ENCODE peak calls at places on chromosomes 2 and 18, in seven cellular contexts. W is adrenal gland; H is IMR-90; G is activated naive CD4-positive, alpha-beta T cell treated with anti-CD3 and anti-CD28 coated beads, Interleukin-2, amount 10 ng/mL, durations not matched to agents 7 days and 5 days; L is fibroblast of villous mesenchyme; A is HT1080; S is cardiac septum. Z is an unnamed sample.
A peak's percentile ranks its signal among the peaks of the same experiment; 100 is the strongest.

GRCh38 chr18:26771524-26771923 is 94.0 kb downstream of the AQP4 start:
- DNase-seq in W (peak; percentile 63), H (no peak), G (no peak), L (no peak), A (no peak), S (no peak), Z (peak; percentile 17)

GRCh38 chr2:157986761-157987160 is 110.6 kb upstream of the ACVR1 start:
- DNase-seq in W (no peak), H (no peak), G (no peak), L (no peak), A (no peak), S (no peak), Z (no peak)

GRCh38 chr2:96969321-96969720 is 17.1 kb downstream of the FAM178B start:
- DNase-seq in W (no peak), H (no peak), G (no peak), L (no peak), A (no peak), S (no peak), Z (no peak)

GRCh38 chr2:173590278-173590811 is 235.7 kb downstream of the CDCA7 start:
- DNase-seq in W (peak; percentile 74), H (peak; percentile 98), G (no peak), L (peak; percentile 47), A (peak; percentile 98), S (peak; percentile 82), Z (peak; percentile 94)

GRCh38 chr2:64766841-64767669 is 113.3 kb upstream of the SERTAD2 start:
- DNase-seq in W (no peak), H (peak; percentile 53), G (no peak), L (peak; percentile 56), A (peak; percentile 22), S (no peak), Z (peak; percentile 55)

GRCh38 chr2:25310965-25311865 is 30.5 kb downstream of the DNMT3A start:
- DNase-seq in W (peak; percentile 69), H (no peak), G (no peak), L (no peak), A (no peak), S (no peak), Z (no peak)

GRCh38 chr2:63661076-63661475 is 72.3 kb downstream of the MDH1 start:
- DNase-seq in W (no peak), H (peak; percentile 92), G (no peak), L (peak; percentile 99), A (peak; percentile 85), S (no peak), Z (peak; percentile 90)

GRCh38 chr2:95296036-95296435 is 1.1 kb upstream of the KCNIP3 start:
- DNase-seq in W (no peak), H (no peak), G (no peak), L (no peak), A (no peak), S (no peak), Z (no peak)

GRCh38 chr2:42337356-42337820 is 23.6 kb downstream of the COX7A2L start:
- DNase-seq in W (no peak), H (no peak), G (no peak), L (no peak), A (no peak), S (no peak), Z (peak; percentile 23)

GRCh38 chr2:239444626-239445625 is 44.1 kb upstream of the HDAC4 start:
- DNase-seq in W (peak; percentile 61), H (no peak), G (no peak), L (peak; percentile 44), A (no peak), S (peak; percentile 79), Z (no peak)

GRCh38 chr2:85263591-85263990 is 64.2 kb downstream of the TGOLN2 start:
- DNase-seq in W (no peak), H (no peak), G (no peak), L (no peak), A (no peak), S (no peak), Z (no peak)

GRCh38 chr18:63831080-63831788 is 56.0 kb downstream of the SERPINB7 start:
- DNase-seq in W (no peak), H (peak; percentile 84), G (no peak), L (peak; percentile 62), A (peak; percentile 93), S (no peak), Z (peak; percentile 95)

GRCh38 chr2:101361079-101361478 is 26.2 kb downstream of the CREG2 start:
- DNase-seq in W (no peak), H (no peak), G (no peak), L (no peak), A (no peak), S (no peak), Z (no peak)

GRCh38 chr2:237648016-237648381 is 20.6 kb downstream of the LRRFIP1 start:
- DNase-seq in W (no peak), H (no peak), G (no peak), L (no peak), A (no peak), S (no peak), Z (no peak)

GRCh38 chr2:86249843-86250402 is 50.7 kb downstream of the MRPL35 start:
- DNase-seq in W (no peak), H (no peak), G (no peak), L (peak; percentile 23), A (peak; percentile 42), S (no peak), Z (peak; percentile 58)

GRCh38 chr2:209864716-209865295 is 93.2 kb downstream of the UNC80 start:
- DNase-seq in W (no peak), H (no peak), G (no peak), L (no peak), A (no peak), S (no peak), Z (no peak)

GRCh38 chr2:211457325-211457724 is 900.9 kb downstream of the CPS1 start:
- DNase-seq in W (no peak), H (no peak), G (no peak), L (no peak), A (no peak), S (no peak), Z (no peak)

GRCh38 chr2:11869423-11869991 is 123.1 kb downstream of the LPIN1 start:
- DNase-seq in W (no peak), H (no peak), G (no peak), L (no peak), A (no peak), S (no peak), Z (no peak)

GRCh38 chr18:58080516-58080915 is 36.5 kb downstream of the NEDD4L start:
- DNase-seq in W (no peak), H (no peak), G (no peak), L (no peak), A (no peak), S (no peak), Z (no peak)

GRCh38 chr18:2846241-2846637 is 567 bp upstream of the EMILIN2 start:
- DNase-seq in W (no peak), H (peak; percentile 16), G (peak; percentile 27), L (peak; percentile 47), A (no peak), S (no peak), Z (peak; percentile 35)

GRCh38 chr2:231680992-231681852 is 27.1 kb upstream of the PTMA start:
- DNase-seq in W (peak; percentile 85), H (peak; percentile 82), G (no peak), L (peak; percentile 87), A (no peak), S (peak; percentile 90), Z (peak; percentile 91)

Z was measured in ELR.